ENCODE peak calls at places on chromosomes 13 and 19, in five cellular contexts. L is uterus, R is tibial nerve, F is transverse colon, Z is HCT116. M is an unnamed sample.
A peak's percentile ranks its signal among the peaks of the same experiment; 100 is the strongest.

GRCh38 chr13:21142766-21143165 is 33.6 kb downstream of the SKA3 start:
- DNase-seq in L (no peak), R (no peak), F (no peak), Z (no peak), M (no peak)

GRCh38 chr13:77143325-77143907 is 116.5 kb upstream of the FBXL3 start:
- DNase-seq in L (no peak), R (no peak), F (no peak), Z (no peak), M (no peak)

GRCh38 chr13:23462815-23463559 is 29.5 kb upstream of the SACS start:
- DNase-seq in L (no peak), R (no peak), F (no peak), Z (no peak), M (no peak)

GRCh38 chr13:30307966-30308290 is 577 bp upstream of the KATNAL1 start:
- DNase-seq in L (no peak), R (no peak), F (no peak), Z (no peak), M (no peak)

GRCh38 chr13:51298812-51299211 is 40.7 kb upstream of the SERPINE3 start:
- DNase-seq in L (no peak), R (no peak), F (no peak), Z (no peak), M (no peak)

GRCh38 chr19:35942235-35942634 is 6.1 kb downstream of the LRFN3 start:
- DNase-seq in L (no peak), R (no peak), F (no peak), Z (no peak), M (no peak)

GRCh38 chr13:107203146-107203847 is 635.4 kb upstream of the ARGLU1 start:
- DNase-seq in L (no peak), R (no peak), F (no peak), Z (no peak), M (no peak)

GRCh38 chr13:48181482-48182145 is 51.4 kb upstream of the ITM2B start:
- DNase-seq in L (no peak), R (no peak), F (no peak), Z (no peak), M (no peak)

GRCh38 chr19:14381689-14382474 is 638 bp downstream of the ADGRE5 start:
- DNase-seq in L (peak; percentile 55), R (no peak), F (peak; percentile 81), Z (no peak), M (no peak)

GRCh38 chr19:32611161-32611560 is 30.2 kb downstream of the PDCD5 start:
- DNase-seq in L (no peak), R (no peak), F (no peak), Z (no peak), M (no peak)

GRCh38 chr13:30049692-30050091 is 199.3 kb upstream of the UBL3 start:
- DNase-seq in L (no peak), R (no peak), F (no peak), Z (no peak), M (no peak)

GRCh38 chr13:71828117-71828516 is 38.9 kb downstream of the DACH1 start:
- DNase-seq in L (no peak), R (no peak), F (no peak), Z (no peak), M (no peak)

GRCh38 chr13:112852808-112853207 is 116.2 kb upstream of the MCF2L start:
- DNase-seq in L (no peak), R (no peak), F (no peak), Z (no peak), M (no peak)

GRCh38 chr13:61466280-61466679 is 50.6 kb upstream of the PCDH20 start:
- DNase-seq in L (no peak), R (no peak), F (no peak), Z (no peak), M (no peak)

GRCh38 chr13:56349866-56350265 is 790.9 kb upstream of the PRR20A start:
- DNase-seq in L (no peak), R (no peak), F (no peak), Z (no peak), M (no peak)

GRCh38 chr19:29528350-29528945 is 2.7 kb downstream of the VSTM2B start:
- DNase-seq in L (no peak), R (no peak), F (peak; percentile 26), Z (peak; percentile 31), M (no peak)

GRCh38 chr19:2488942-2489731 is 13.2 kb downstream of the GADD45B start:
- DNase-seq in L (no peak), R (no peak), F (peak; percentile 73), Z (no peak), M (no peak)

GRCh38 chr19:16185925-16186234 is 670 bp downstream of the FAM32A start:
- DNase-seq in L (no peak), R (peak; percentile 29), F (no peak), Z (no peak), M (no peak)

GRCh38 chr19:34432797-34433196 is 4.6 kb downstream of the UBA2 start:
- DNase-seq in L (peak; percentile 35), R (peak; percentile 43), F (no peak), Z (no peak), M (no peak)

GRCh38 chr19:47608074-47608907 is 643 bp upstream of the BICRA start:
- DNase-seq in L (peak; percentile 95), R (peak; percentile 91), F (peak; percentile 97), Z (peak; percentile 77), M (peak; percentile 41)
- TF ChIP-seq CTCF in L (no peak), R (no peak), F (peak; percentile 47), Z (peak; percentile 20), M (peak; percentile 31)

GRCh38 chr19:38433268-38433733 is at the start of gene RYR1:
- DNase-seq in L (no peak), R (no peak), F (peak; percentile 40), Z (peak; percentile 37), M (no peak)
- TF ChIP-seq POLR2A in L (no peak), R (no peak), F (no peak), Z (no peak), M (no peak)

GRCh38 chr19:9155591-9155990 is 15.4 kb downstream of the ZNF317 start:
- DNase-seq in L (no peak), R (no peak), F (no peak), Z (no peak), M (no peak)

GRCh38 chr19:9156304-9156703 is 16.1 kb downstream of the ZNF317 start:
- DNase-seq in L (no peak), R (no peak), F (no peak), Z (no peak), M (no peak)

GRCh38 chr19:9165256-9165655 is 13.5 kb upstream of the OR7D2 start:
- DNase-seq in L (no peak), R (no peak), F (no peak), Z (no peak), M (no peak)

GRCh38 chr19:9161427-9161826 is 17.4 kb upstream of the OR7D2 start:
- DNase-seq in L (no peak), R (no peak), F (no peak), Z (no peak), M (no peak)

DNA sequence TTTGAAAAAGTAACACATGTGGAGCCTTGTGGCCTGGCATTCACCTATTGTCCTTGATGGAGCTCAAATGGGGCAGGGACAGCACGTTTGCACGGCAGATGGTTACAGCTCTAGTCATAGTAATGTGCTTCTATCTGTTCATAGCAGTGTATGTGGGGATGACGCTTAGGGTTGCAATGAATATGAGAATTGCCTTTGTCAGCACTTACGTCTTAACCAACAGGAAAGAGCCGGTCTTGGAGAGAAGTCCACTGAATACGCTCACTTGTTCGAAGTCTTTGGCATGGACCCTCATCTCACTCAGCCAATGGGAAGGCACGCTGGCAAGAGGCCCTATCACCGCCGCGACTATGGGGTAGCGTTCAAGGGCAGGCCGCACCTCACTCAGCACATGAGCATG is 18.9 kb upstream of the OR7D2 start:
- DNase-seq in L (no peak), R (no peak), F (no peak), Z (no peak), M (no peak)
- H3K9me3 ChIP-seq in L (no peaks in the 10 kb centered on the region), R (no peaks in the 10 kb centered on the region), F (peaks cover 18% of the 10 kb centered on the region), Z (peaks cover 47% of the 10 kb centered on the region), M (peaks cover 37% of the 10 kb centered on the region)

GRCh38 chr19:50661675-50662441 is 12.6 kb downstream of the C19orf81 start:
- DNase-seq in L (no peak), R (no peak), F (no peak), Z (no peak), M (no peak)

GRCh38 chr19:50664204-50664603 is 15.0 kb downstream of the C19orf81 start:
- DNase-seq in L (no peak), R (no peak), F (no peak), Z (no peak), M (no peak)

GRCh38 chr19:50662442-50663279 is 13.4 kb downstream of the C19orf81 start:
- DNase-seq in L (no peak), R (no peak), F (no peak), Z (no peak), M (no peak)

GRCh38 chr19:50661087-50661486 is 11.8 kb downstream of the C19orf81 start:
- DNase-seq in L (no peak), R (no peak), F (no peak), Z (no peak), M (no peak)

DNA sequence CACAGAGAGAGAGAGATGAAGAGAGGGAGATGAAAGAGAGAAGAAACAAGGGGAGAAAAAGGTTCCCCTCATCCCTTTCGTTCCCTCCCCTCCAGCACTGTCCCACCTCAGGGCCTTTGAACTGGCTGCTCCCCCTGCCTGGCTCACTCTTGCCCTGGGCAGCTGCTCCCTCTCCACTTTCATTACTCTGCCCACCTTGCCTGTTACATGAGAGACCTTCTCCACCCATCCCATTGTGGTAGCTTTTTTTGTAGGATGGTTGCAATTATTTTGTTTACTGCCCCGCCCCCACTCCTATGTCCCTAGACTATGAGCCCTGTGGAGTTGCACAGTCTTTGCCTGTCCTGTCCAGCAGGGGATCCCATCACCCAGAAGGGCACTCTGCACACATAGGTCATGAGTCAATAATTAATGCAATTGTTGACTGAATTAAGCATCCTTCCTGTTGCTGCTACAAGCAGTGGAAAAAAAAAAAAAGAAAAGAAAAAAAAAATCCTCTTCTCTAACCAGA is 14.1 kb downstream of the C19orf81 start:
- DNase-seq in L (no peak), R (no peak), F (no peak), Z (no peak), M (no peak)
- TF ChIP-seq CTCF in L (no peak), R (no peak), F (no peak), Z (peak; percentile 47), M (no peak)

DNA sequence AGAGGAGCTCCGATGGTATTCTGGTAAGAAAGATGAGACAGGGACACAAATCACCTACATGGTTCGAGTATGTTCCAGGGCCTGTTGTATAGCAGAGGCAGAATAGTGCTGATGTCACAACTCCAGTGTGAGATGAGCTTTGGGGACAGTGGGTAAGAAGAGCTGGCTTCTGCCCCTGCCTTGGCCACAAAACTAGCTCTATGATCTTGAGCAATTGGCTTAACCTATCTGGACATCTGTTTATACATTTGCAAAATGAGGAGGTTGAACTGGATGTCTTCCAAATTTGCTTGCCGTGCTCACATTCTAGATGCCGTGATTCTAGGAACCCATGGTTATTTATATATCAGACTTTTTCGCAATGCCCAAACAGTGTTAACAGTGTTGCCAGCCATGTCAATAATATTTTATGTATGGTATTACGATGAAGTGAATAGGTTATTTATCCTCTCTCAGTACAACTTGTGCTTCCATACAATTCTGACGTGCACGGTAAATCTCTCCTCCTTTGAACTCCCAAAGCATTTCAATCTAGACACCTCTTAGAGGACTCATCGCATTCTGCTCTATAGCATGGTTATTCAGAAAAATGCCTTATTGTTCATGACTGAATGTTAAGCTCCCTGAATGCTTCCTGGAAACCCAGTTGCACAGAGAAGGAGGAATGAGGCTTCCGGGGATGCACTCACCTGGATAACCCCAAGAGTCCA is 316.0 kb downstream of the FOXO1 start:
- DNase-seq in L (no peak), R (no peak), F (no peak), Z (no peak), M (no peak)
- TF ChIP-seq POLR2A in L (no peak), R (no peak), F (no peak), Z (no peak), M (no peak)

GRCh38 chr19:36962346-36962745 is 46.2 kb downstream of the ZNF568 start:
- DNase-seq in L (no peak), R (no peak), F (no peak), Z (no peak), M (no peak)
- H3K9me3 ChIP-seq in L (no peaks in the 10 kb centered on the region), R (no peaks in the 10 kb centered on the region), F (peaks cover 32% of the 10 kb centered on the region), Z (peaks cover 8% of the 10 kb centered on the region), M (peaks cover 87% of the 10 kb centered on the region)